ENCODE peak calls at places on chromosomes 7 and 10, in four cellular contexts. One of them, this sample, is unnamed.

GRCh38 chr10:28790146-28790545 is 112.8 kb downstream of the BAMBI start:
- DNase-seq in PC-9: no peak
- DNase-seq in A549: no peak
- DNase-seq in stomach: no peak
- DNase-seq in this sample: no peak

GRCh38 chr10:77037735-77038411 is 599.7 kb downstream of the KCNMA1 start:
- DNase-seq in PC-9: peak; percentile 20
- DNase-seq in A549: no peak
- DNase-seq in stomach: no peak
- DNase-seq in this sample: peak; percentile 5

GRCh38 chr7:88200793-88201192 is 19.0 kb downstream of the SRI start:
- DNase-seq in PC-9: no peak
- DNase-seq in A549: no peak
- DNase-seq in stomach: no peak
- DNase-seq in this sample: no peak

GRCh38 chr10:27223964-27224363 is 16.6 kb downstream of the ACBD5 start:
- DNase-seq in PC-9: no peak
- DNase-seq in A549: peak; percentile 73
- DNase-seq in stomach: peak; percentile 60
- DNase-seq in this sample: peak; percentile 56

GRCh38 chr10:71087622-71088021 is 124.7 kb upstream of the UNC5B start:
- DNase-seq in PC-9: no peak
- DNase-seq in A549: no peak
- DNase-seq in stomach: peak; percentile 8
- DNase-seq in this sample: no peak

GRCh38 chr10:290026-290725 is 154.9 kb downstream of the ZMYND11 start:
- DNase-seq in PC-9: no peak
- DNase-seq in A549: no peak
- DNase-seq in stomach: no peak
- DNase-seq in this sample: no peak

GRCh38 chr10:33307835-33308234 is 26.6 kb downstream of the NRP1 start:
- DNase-seq in PC-9: no peak
- DNase-seq in A549: no peak
- DNase-seq in stomach: no peak
- DNase-seq in this sample: no peak

GRCh38 chr7:74183653-74184450 is 9.7 kb downstream of the EIF4H start:
- DNase-seq in PC-9: peak; percentile 67
- DNase-seq in A549: peak; percentile 55
- DNase-seq in stomach: no peak
- DNase-seq in this sample: peak; percentile 35

GRCh38 chr10:12228851-12229250 is 32.9 kb downstream of the CDC123 start:
- DNase-seq in PC-9: no peak
- DNase-seq in A549: no peak
- DNase-seq in stomach: no peak
- DNase-seq in this sample: no peak

GRCh38 chr7:103866919-103867318 is 122.5 kb downstream of the RELN start:
- DNase-seq in PC-9: no peak
- DNase-seq in A549: no peak
- DNase-seq in stomach: no peak
- DNase-seq in this sample: no peak

GRCh38 chr7:94400643-94401042 is 5.9 kb downstream of the COL1A2 start:
- DNase-seq in PC-9: no peak
- DNase-seq in A549: no peak
- DNase-seq in stomach: no peak
- DNase-seq in this sample: no peak
- H3K4me3 ChIP-seq in PC-9: no peak overlapping the region
- H3K4me3 ChIP-seq in A549: no peak overlapping the region
- H3K4me3 ChIP-seq in stomach: peak overlapping the region; percentile 0
- H3K4me3 ChIP-seq in this sample: no peak overlapping the region

GRCh38 chr7:34389332-34390078 is 268.5 kb upstream of the NPSR1 start:
- DNase-seq in PC-9: no peak
- DNase-seq in A549: no peak
- DNase-seq in stomach: no peak
- DNase-seq in this sample: no peak
- TF ChIP-seq CTCF in PC-9: no peak
- TF ChIP-seq CTCF in A549: no peak
- TF ChIP-seq CTCF in stomach: no peak
- TF ChIP-seq CTCF in this sample: no peak

GRCh38 chr7:96772295-96772694 is 62.6 kb upstream of the SEM1 start:
- DNase-seq in PC-9: no peak
- DNase-seq in A549: no peak
- DNase-seq in stomach: no peak
- DNase-seq in this sample: no peak
- H3K4me3 ChIP-seq in PC-9: no peak overlapping the region
- H3K4me3 ChIP-seq in A549: no peak overlapping the region
- H3K4me3 ChIP-seq in stomach: no peak overlapping the region
- H3K4me3 ChIP-seq in this sample: no peak overlapping the region

GRCh38 chr10:50937230-50937907 is 51.9 kb upstream of the A1CF start:
- DNase-seq in PC-9: no peak
- DNase-seq in A549: peak; percentile 49
- DNase-seq in stomach: no peak
- DNase-seq in this sample: no peak
- TF ChIP-seq CTCF in PC-9: peak; percentile 62
- TF ChIP-seq CTCF in A549: peak; percentile 48
- TF ChIP-seq CTCF in stomach: no peak
- TF ChIP-seq CTCF in this sample: peak; percentile 23

GRCh38 chr7:154914580-154915380 is 88.1 kb downstream of the PAXIP1 start:
- DNase-seq in PC-9: no peak
- DNase-seq in A549: no peak
- DNase-seq in stomach: no peak
- DNase-seq in this sample: no peak

GRCh38 chr7:154915600-154915999 is 87.3 kb downstream of the PAXIP1 start:
- DNase-seq in PC-9: no peak
- DNase-seq in A549: no peak
- DNase-seq in stomach: no peak
- DNase-seq in this sample: no peak

GRCh38 chr7:154912921-154913644 is 89.8 kb downstream of the PAXIP1 start:
- DNase-seq in PC-9: no peak
- DNase-seq in A549: no peak
- DNase-seq in stomach: no peak
- DNase-seq in this sample: no peak

GRCh38 chr7:154911862-154912261 is 91.1 kb downstream of the PAXIP1 start:
- DNase-seq in PC-9: no peak
- DNase-seq in A549: no peak
- DNase-seq in stomach: no peak
- DNase-seq in this sample: no peak

GRCh38 chr7:154913645-154914579 is 89.0 kb downstream of the PAXIP1 start:
- DNase-seq in PC-9: peak; percentile 59
- DNase-seq in A549: peak; percentile 69
- DNase-seq in stomach: peak; percentile 95
- DNase-seq in this sample: peak; percentile 76
- H3K4me3 ChIP-seq in PC-9: no peak overlapping the region
- H3K4me3 ChIP-seq in A549: no peak overlapping the region
- H3K4me3 ChIP-seq in stomach: peak overlapping the region; percentile 35
- H3K4me3 ChIP-seq in this sample: no peak overlapping the region

GRCh38 chr7:36637417-36637816 is 86.9 kb downstream of the AOAH start:
- DNase-seq in PC-9: no peak
- DNase-seq in A549: no peak
- DNase-seq in stomach: no peak
- DNase-seq in this sample: no peak

GRCh38 chr7:36638586-36639265 is 85.6 kb downstream of the AOAH start:
- DNase-seq in PC-9: no peak
- DNase-seq in A549: no peak
- DNase-seq in stomach: no peak
- DNase-seq in this sample: no peak

GRCh38 chr7:36639826-36640225 is 84.5 kb downstream of the AOAH start:
- DNase-seq in PC-9: no peak
- DNase-seq in A549: no peak
- DNase-seq in stomach: peak; percentile 26
- DNase-seq in this sample: no peak

GRCh38 chr7:36640682-36641081 is 83.6 kb downstream of the AOAH start:
- DNase-seq in PC-9: no peak
- DNase-seq in A549: no peak
- DNase-seq in stomach: no peak
- DNase-seq in this sample: no peak

GRCh38 chr7:36638140-36638539 is 86.2 kb downstream of the AOAH start:
- DNase-seq in PC-9: no peak
- DNase-seq in A549: no peak
- DNase-seq in stomach: no peak
- DNase-seq in this sample: no peak
- TF ChIP-seq CTCF in PC-9: no peak
- TF ChIP-seq CTCF in A549: no peak
- TF ChIP-seq CTCF in stomach: no peak
- TF ChIP-seq CTCF in this sample: no peak

GRCh38 chr7:152414779-152415178 is 21.0 kb downstream of the KMT2C start:
- DNase-seq in PC-9: no peak
- DNase-seq in A549: no peak
- DNase-seq in stomach: no peak
- DNase-seq in this sample: no peak

GRCh38 chr7:152424348-152425108 is 11.3 kb downstream of the KMT2C start:
- DNase-seq in PC-9: no peak
- DNase-seq in A549: no peak
- DNase-seq in stomach: no peak
- DNase-seq in this sample: no peak

GRCh38 chr7:152423991-152424347 is 11.8 kb downstream of the KMT2C start:
- DNase-seq in PC-9: no peak
- DNase-seq in A549: no peak
- DNase-seq in stomach: no peak
- DNase-seq in this sample: no peak

GRCh38 chr7:152419473-152420429 is 16.1 kb downstream of the KMT2C start:
- DNase-seq in PC-9: no peak
- DNase-seq in A549: no peak
- DNase-seq in stomach: no peak
- DNase-seq in this sample: no peak
- H3K4me3 ChIP-seq in PC-9: no peak overlapping the region
- H3K4me3 ChIP-seq in A549: no peak overlapping the region
- H3K4me3 ChIP-seq in stomach: no peak overlapping the region
- H3K4me3 ChIP-seq in this sample: no peak overlapping the region